ENCODE peak calls at places on chromosomes 12 and 14, in seven cellular contexts. O is cardiac muscle cell, A is RPMI8226, H is germinal center, W is GM19239, U is T-helper 2 cell, J is T-helper 1 cell. M is an unnamed sample.

GRCh38 chr14:68210729-68211299 is 391.2 kb downstream of the RAD51B start:
- DNase-seq in O (peak; percentile 94), A (peak; percentile 65), H (peak; percentile 52), W (peak; percentile 52), U (peak; percentile 69), J (peak; percentile 4), M (no peak)

GRCh38 chr14:31303654-31304053 is 96.1 kb upstream of the HECTD1 start:
- DNase-seq in O (no peak), A (no peak), H (no peak), W (no peak), U (no peak), J (no peak), M (no peak)

GRCh38 chr12:78888583-78888982 is 24.0 kb downstream of the SYT1 start:
- DNase-seq in O (no peak), A (no peak), H (peak; percentile 22), W (no peak), U (no peak), J (no peak), M (peak; percentile 70)

GRCh38 chr12:72472350-72472749 is 200.2 kb downstream of the TRHDE start:
- DNase-seq in O (no peak), A (peak; percentile 3), H (no peak), W (no peak), U (no peak), J (no peak), M (no peak)

GRCh38 chr14:96042218-96042930 is 3.2 kb downstream of the C14orf132 start:
- DNase-seq in O (peak; percentile 44), A (no peak), H (no peak), W (no peak), U (no peak), J (no peak), M (peak; percentile 52)

GRCh38 chr12:25458047-25458552 is 95.0 kb downstream of the LMNTD1 start:
- DNase-seq in O (peak; percentile 79), A (peak; percentile 20), H (no peak), W (no peak), U (no peak), J (no peak), M (no peak)

GRCh38 chr14:62689741-62690140 is 355.5 kb downstream of the KCNH5 start:
- DNase-seq in O (no peak), A (no peak), H (no peak), W (no peak), U (no peak), J (no peak), M (no peak)

GRCh38 chr14:55851961-55852360 is 266.2 kb upstream of the PELI2 start:
- DNase-seq in O (no peak), A (no peak), H (no peak), W (no peak), U (no peak), J (no peak), M (no peak)

GRCh38 chr12:78951746-78952532 is 87.4 kb downstream of the SYT1 start:
- DNase-seq in O (no peak), A (no peak), H (no peak), W (no peak), U (no peak), J (no peak), M (no peak)

GRCh38 chr12:104136577-104136976 is 1.4 kb downstream of the NFYB start:
- DNase-seq in O (peak; percentile 42), A (no peak), H (peak; percentile 30), W (no peak), U (no peak), J (no peak), M (peak; percentile 69)

GRCh38 chr12:92421701-92422100 is 276.1 kb upstream of the BTG1 start:
- DNase-seq in O (peak; percentile 28), A (no peak), H (no peak), W (no peak), U (no peak), J (no peak), M (peak; percentile 27)

GRCh38 chr14:97027256-97027999 is 230.2 kb downstream of the VRK1 start:
- DNase-seq in O (no peak), A (no peak), H (no peak), W (no peak), U (no peak), J (no peak), M (no peak)

GRCh38 chr12:124172646-124173045 is 122.2 kb upstream of the RFLNA start:
- DNase-seq in O (no peak), A (no peak), H (no peak), W (no peak), U (no peak), J (no peak), M (no peak)

GRCh38 chr12:6980740-6981139 is 10.0 kb downstream of the EMG1 start:
- DNase-seq in O (no peak), A (no peak), H (no peak), W (no peak), U (no peak), J (no peak), M (no peak)

GRCh38 chr14:94932589-94932988 is 162.7 kb upstream of the GSC start:
- DNase-seq in O (no peak), A (no peak), H (no peak), W (no peak), U (no peak), J (no peak), M (no peak)

GRCh38 chr12:115017346-115017745 is 333.4 kb upstream of the TBX3 start:
- DNase-seq in O (no peak), A (no peak), H (no peak), W (no peak), U (no peak), J (no peak), M (no peak)

GRCh38 chr14:52434955-52435354 is 117.3 kb downstream of the TXNDC16 start:
- DNase-seq in O (no peak), A (no peak), H (no peak), W (no peak), U (no peak), J (no peak), M (no peak)

GRCh38 chr14:92173668-92174067 is 51.9 kb downstream of the CPSF2 start:
- DNase-seq in O (no peak), A (no peak), H (no peak), W (no peak), U (no peak), J (no peak), M (no peak)

GRCh38 chr14:86532219-86532618 is 1002.3 kb downstream of the FLRT2 start:
- DNase-seq in O (peak; percentile 64), A (no peak), H (no peak), W (no peak), U (no peak), J (no peak), M (no peak)

GRCh38 chr12:10771132-10771733 is 31.2 kb downstream of the TAS2R7 start:
- DNase-seq in O (peak; percentile 64), A (peak; percentile 8), H (peak; percentile 9), W (no peak), U (peak; percentile 15), J (no peak), M (peak; percentile 74)

GRCh38 chr14:102495482-102496330 is 13.9 kb downstream of the ANKRD9 start:
- DNase-seq in O (no peak), A (no peak), H (no peak), W (no peak), U (no peak), J (no peak), M (no peak)

GRCh38 chr14:57732886-57733285 is 133.0 kb downstream of the SLC35F4 start:
- DNase-seq in O (peak; percentile 83), A (peak; percentile 30), H (no peak), W (no peak), U (no peak), J (no peak), M (no peak)

GRCh38 chr12:58504539-58504938 is 415.8 kb downstream of the LRIG3 start:
- DNase-seq in O (no peak), A (no peak), H (no peak), W (no peak), U (no peak), J (no peak), M (no peak)

GRCh38 chr14:76956253-76957090 is 72.0 kb downstream of the IRF2BPL start:
- DNase-seq in O (peak; percentile 93), A (peak; percentile 95), H (peak; percentile 55), W (no peak), U (peak; percentile 95), J (peak; percentile 77), M (peak; percentile 95)

GRCh38 chr14:92644166-92644565 is 104.3 kb downstream of the LGMN start:
- DNase-seq in O (peak; percentile 47), A (no peak), H (no peak), W (no peak), U (no peak), J (no peak), M (no peak)

GRCh38 chr12:91381309-91381804 is 198.7 kb upstream of the DCN start:
- DNase-seq in O (peak; percentile 94), A (no peak), H (peak; percentile 60), W (no peak), U (no peak), J (no peak), M (peak; percentile 66)

GRCh38 chr12:6363330-6364036 is 11.9 kb downstream of the SCNN1A start:
- DNase-seq in O (peak; percentile 75), A (peak; percentile 78), H (peak; percentile 85), W (peak; percentile 81), U (peak; percentile 32), J (peak; percentile 59), M (no peak)

GRCh38 chr12:113259499-113259953 is 38.3 kb downstream of the TPCN1 start:
- DNase-seq in O (peak; percentile 67), A (no peak), H (no peak), W (no peak), U (no peak), J (no peak), M (no peak)

GRCh38 chr12:122297494-122297893 is 31.2 kb upstream of the VPS33A start:
- DNase-seq in O (no peak), A (no peak), H (no peak), W (no peak), U (no peak), J (no peak), M (peak; percentile 16)

M was measured in Karpas-422.